ENCODE peak calls at places on chromosomes 7 and 10, in eight cellular contexts. One of them, this sample, is unnamed.

GRCh38 chr10:114346176-114347031 is 57.9 kb downstream of the AFAP1L2 start:
- DNase-seq in activated CD4-positive, alpha-beta T cell treated with anti-CD3 and anti-CD28 coated beads, Interleukin-2, amount 10 ng/mL, durations not matched to agents 7 days and 5 days: no peak
- DNase-seq in MCF 10A: no peak
- DNase-seq in kidney glomerular epithelial cell: peak; percentile 55
- DNase-seq in cardiac fibroblast: no peak
- DNase-seq in endothelial cell: no peak
- DNase-seq in H9: no peak
- DNase-seq in BJ: no peak
- DNase-seq in this sample: no peak

GRCh38 chr7:27110977-27111752 is 8.7 kb upstream of the HOXA2 start:
- DNase-seq in H9: no peak
- DNase-seq in BJ: no peak
- DNase-seq in activated CD4-positive, alpha-beta T cell treated with anti-CD3 and anti-CD28 coated beads, Interleukin-2, amount 10 ng/mL, durations not matched to agents 7 days and 5 days: no peak
- DNase-seq in kidney glomerular epithelial cell: no peak
- DNase-seq in cardiac fibroblast: peak; percentile 34
- DNase-seq in MCF 10A: peak; percentile 95
- DNase-seq in endothelial cell: no peak
- DNase-seq in this sample: no peak

GRCh38 chr10:110885932-110886674 is 14.4 kb downstream of the PDCD4 start:
- DNase-seq in activated CD4-positive, alpha-beta T cell treated with anti-CD3 and anti-CD28 coated beads, Interleukin-2, amount 10 ng/mL, durations not matched to agents 7 days and 5 days: no peak
- DNase-seq in kidney glomerular epithelial cell: no peak
- DNase-seq in endothelial cell: no peak
- DNase-seq in cardiac fibroblast: no peak
- DNase-seq in MCF 10A: no peak
- DNase-seq in H9: no peak
- DNase-seq in BJ: no peak
- DNase-seq in this sample: no peak

GRCh38 chr7:39357648-39358047 is 208.6 kb upstream of the YAE1 start:
- DNase-seq in MCF 10A: no peak
- DNase-seq in endothelial cell: peak; percentile 51
- DNase-seq in kidney glomerular epithelial cell: no peak
- DNase-seq in BJ: no peak
- DNase-seq in cardiac fibroblast: no peak
- DNase-seq in H9: peak; percentile 47
- DNase-seq in activated CD4-positive, alpha-beta T cell treated with anti-CD3 and anti-CD28 coated beads, Interleukin-2, amount 10 ng/mL, durations not matched to agents 7 days and 5 days: no peak
- DNase-seq in this sample: no peak

GRCh38 chr10:132616170-132616994 is 78.8 kb downstream of the INPP5A start:
- DNase-seq in endothelial cell: no peak
- DNase-seq in kidney glomerular epithelial cell: no peak
- DNase-seq in BJ: no peak
- DNase-seq in cardiac fibroblast: no peak
- DNase-seq in H9: no peak
- DNase-seq in activated CD4-positive, alpha-beta T cell treated with anti-CD3 and anti-CD28 coated beads, Interleukin-2, amount 10 ng/mL, durations not matched to agents 7 days and 5 days: peak; percentile 49
- DNase-seq in MCF 10A: no peak
- DNase-seq in this sample: peak; percentile 82

GRCh38 chr7:75536491-75536890 is 44.4 kb downstream of the SPDYE5 start:
- DNase-seq in H9: no peak
- DNase-seq in activated CD4-positive, alpha-beta T cell treated with anti-CD3 and anti-CD28 coated beads, Interleukin-2, amount 10 ng/mL, durations not matched to agents 7 days and 5 days: no peak
- DNase-seq in MCF 10A: no peak
- DNase-seq in cardiac fibroblast: no peak
- DNase-seq in BJ: no peak
- DNase-seq in endothelial cell: no peak
- DNase-seq in kidney glomerular epithelial cell: no peak
- DNase-seq in this sample: no peak

GRCh38 chr7:42549866-42550485 is 313.0 kb upstream of the GLI3 start:
- DNase-seq in BJ: no peak
- DNase-seq in endothelial cell: no peak
- DNase-seq in cardiac fibroblast: peak; percentile 14
- DNase-seq in MCF 10A: peak; percentile 35
- DNase-seq in kidney glomerular epithelial cell: no peak
- DNase-seq in H9: no peak
- DNase-seq in activated CD4-positive, alpha-beta T cell treated with anti-CD3 and anti-CD28 coated beads, Interleukin-2, amount 10 ng/mL, durations not matched to agents 7 days and 5 days: no peak
- DNase-seq in this sample: no peak

GRCh38 chr10:100895346-100895745 is 17.4 kb upstream of the SLF2 start:
- DNase-seq in activated CD4-positive, alpha-beta T cell treated with anti-CD3 and anti-CD28 coated beads, Interleukin-2, amount 10 ng/mL, durations not matched to agents 7 days and 5 days: no peak
- DNase-seq in H9: no peak
- DNase-seq in MCF 10A: no peak
- DNase-seq in endothelial cell: no peak
- DNase-seq in kidney glomerular epithelial cell: no peak
- DNase-seq in cardiac fibroblast: no peak
- DNase-seq in BJ: no peak
- DNase-seq in this sample: no peak

GRCh38 chr7:115822380-115822779 is 208.2 kb downstream of the TFEC start:
- DNase-seq in cardiac fibroblast: no peak
- DNase-seq in H9: no peak
- DNase-seq in MCF 10A: no peak
- DNase-seq in kidney glomerular epithelial cell: no peak
- DNase-seq in activated CD4-positive, alpha-beta T cell treated with anti-CD3 and anti-CD28 coated beads, Interleukin-2, amount 10 ng/mL, durations not matched to agents 7 days and 5 days: no peak
- DNase-seq in endothelial cell: no peak
- DNase-seq in BJ: no peak
- DNase-seq in this sample: no peak

GRCh38 chr7:73717991-73718405 is 1.5 kb downstream of the STX1A start:
- DNase-seq in endothelial cell: no peak
- DNase-seq in MCF 10A: peak; percentile 93
- DNase-seq in kidney glomerular epithelial cell: peak; percentile 41
- DNase-seq in cardiac fibroblast: peak; percentile 96
- DNase-seq in BJ: peak; percentile 53
- DNase-seq in activated CD4-positive, alpha-beta T cell treated with anti-CD3 and anti-CD28 coated beads, Interleukin-2, amount 10 ng/mL, durations not matched to agents 7 days and 5 days: peak; percentile 75
- DNase-seq in H9: no peak
- DNase-seq in this sample: peak; percentile 73

GRCh38 chr7:143068446-143068845 is 16.3 kb downstream of the OR6V1 start:
- DNase-seq in BJ: no peak
- DNase-seq in activated CD4-positive, alpha-beta T cell treated with anti-CD3 and anti-CD28 coated beads, Interleukin-2, amount 10 ng/mL, durations not matched to agents 7 days and 5 days: no peak
- DNase-seq in cardiac fibroblast: no peak
- DNase-seq in kidney glomerular epithelial cell: no peak
- DNase-seq in endothelial cell: no peak
- DNase-seq in MCF 10A: no peak
- DNase-seq in H9: no peak
- DNase-seq in this sample: no peak

GRCh38 chr10:13716161-13717071 is 129.7 kb downstream of the PRPF18 start:
- DNase-seq in kidney glomerular epithelial cell: no peak
- DNase-seq in H9: no peak
- DNase-seq in activated CD4-positive, alpha-beta T cell treated with anti-CD3 and anti-CD28 coated beads, Interleukin-2, amount 10 ng/mL, durations not matched to agents 7 days and 5 days: no peak
- DNase-seq in cardiac fibroblast: peak; percentile 95
- DNase-seq in BJ: no peak
- DNase-seq in endothelial cell: no peak
- DNase-seq in MCF 10A: peak; percentile 5
- DNase-seq in this sample: no peak